ENCODE peak calls at places on chromosomes 7 and 10, in seven cellular contexts. One of them, this sample, is unnamed.

GRCh38 chr7:91142743-91143142 is 121.5 kb upstream of the FZD1 start:
- DNase-seq in cardiac muscle cell: no peak
- DNase-seq in lower leg skin: no peak
- DNase-seq in Calu3: no peak
- DNase-seq in osteocyte: no peak
- DNase-seq in astrocyte: no peak
- DNase-seq in transverse colon: no peak
- DNase-seq in this sample: no peak

GRCh38 chr10:27822286-27822685 is 76.7 kb upstream of the MKX start:
- DNase-seq in lower leg skin: no peak
- DNase-seq in cardiac muscle cell: no peak
- DNase-seq in Calu3: no peak
- DNase-seq in astrocyte: peak
- DNase-seq in transverse colon: no peak
- DNase-seq in osteocyte: no peak
- DNase-seq in this sample: no peak

GRCh38 chr7:100891555-100891954 is 2.0 kb upstream of the UFSP1 start:
- DNase-seq in Calu3: no peak
- DNase-seq in osteocyte: no peak
- DNase-seq in astrocyte: peak
- DNase-seq in lower leg skin: no peak
- DNase-seq in transverse colon: no peak
- DNase-seq in cardiac muscle cell: no peak
- DNase-seq in this sample: no peak

GRCh38 chr10:27153855-27154198 is 357 bp downstream of the YME1L1 start:
- DNase-seq in osteocyte: no peak
- DNase-seq in transverse colon: no peak
- DNase-seq in astrocyte: peak
- DNase-seq in Calu3: no peak
- DNase-seq in cardiac muscle cell: peak
- DNase-seq in lower leg skin: no peak
- DNase-seq in this sample: no peak

GRCh38 chr7:58087536-58088190 is 637.7 kb downstream of the ZNF716 start:
- DNase-seq in cardiac muscle cell: no peak
- DNase-seq in Calu3: no peak
- DNase-seq in transverse colon: no peak
- DNase-seq in osteocyte: no peak
- DNase-seq in lower leg skin: peak
- DNase-seq in astrocyte: no peak
- DNase-seq in this sample: no peak

GRCh38 chr7:44195901-44196300 is 4.9 kb upstream of the YKT6 start:
- DNase-seq in Calu3: no peak
- DNase-seq in cardiac muscle cell: no peak
- DNase-seq in transverse colon: no peak
- DNase-seq in osteocyte: no peak
- DNase-seq in astrocyte: no peak
- DNase-seq in lower leg skin: peak
- DNase-seq in this sample: no peak

GRCh38 chr10:51860257-51860656 is 160.9 kb upstream of the CSTF2T start:
- DNase-seq in cardiac muscle cell: no peak
- DNase-seq in transverse colon: no peak
- DNase-seq in astrocyte: peak
- DNase-seq in Calu3: no peak
- DNase-seq in lower leg skin: peak
- DNase-seq in osteocyte: no peak
- DNase-seq in this sample: no peak

GRCh38 chr10:31362023-31362641 is 43.1 kb downstream of the ZEB1 start:
- DNase-seq in lower leg skin: peak
- DNase-seq in transverse colon: no peak
- DNase-seq in cardiac muscle cell: no peak
- DNase-seq in astrocyte: no peak
- DNase-seq in Calu3: no peak
- DNase-seq in osteocyte: no peak
- DNase-seq in this sample: no peak

GRCh38 chr7:134784251-134785049 is 5.0 kb downstream of the CALD1 start:
- DNase-seq in lower leg skin: no peak
- DNase-seq in astrocyte: peak
- DNase-seq in osteocyte: no peak
- DNase-seq in Calu3: no peak
- DNase-seq in transverse colon: no peak
- DNase-seq in cardiac muscle cell: no peak
- DNase-seq in this sample: no peak

GRCh38 chr7:40698921-40699260 is 564.1 kb downstream of the SUGCT start:
- DNase-seq in Calu3: no peak
- DNase-seq in lower leg skin: no peak
- DNase-seq in transverse colon: no peak
- DNase-seq in cardiac muscle cell: no peak
- DNase-seq in osteocyte: no peak
- DNase-seq in astrocyte: no peak
- DNase-seq in this sample: no peak

GRCh38 chr7:40697653-40698052 is 562.8 kb downstream of the SUGCT start:
- DNase-seq in cardiac muscle cell: no peak
- DNase-seq in osteocyte: no peak
- DNase-seq in Calu3: no peak
- DNase-seq in lower leg skin: no peak
- DNase-seq in transverse colon: no peak
- DNase-seq in astrocyte: no peak
- DNase-seq in this sample: no peak

GRCh38 chr7:40701836-40702551 is 567.2 kb downstream of the SUGCT start:
- DNase-seq in osteocyte: no peak
- DNase-seq in transverse colon: no peak
- DNase-seq in Calu3: no peak
- DNase-seq in astrocyte: no peak
- DNase-seq in cardiac muscle cell: no peak
- DNase-seq in lower leg skin: no peak
- DNase-seq in this sample: no peak

GRCh38 chr7:40698214-40698920 is 563.6 kb downstream of the SUGCT start:
- DNase-seq in lower leg skin: no peak
- DNase-seq in transverse colon: no peak
- DNase-seq in Calu3: no peak
- DNase-seq in osteocyte: no peak
- DNase-seq in cardiac muscle cell: no peak
- DNase-seq in astrocyte: peak
- DNase-seq in this sample: no peak

GRCh38 chr7:40700653-40701475 is 566.1 kb downstream of the SUGCT start:
- DNase-seq in cardiac muscle cell: peak
- DNase-seq in astrocyte: peak
- DNase-seq in transverse colon: no peak
- DNase-seq in Calu3: no peak
- DNase-seq in lower leg skin: no peak
- DNase-seq in osteocyte: no peak
- DNase-seq in this sample: no peak
- TF ChIP-seq CTCF in cardiac muscle cell: no peak
- TF ChIP-seq CTCF in astrocyte: peak
- TF ChIP-seq CTCF in transverse colon: no peak
- TF ChIP-seq CTCF in Calu3: no peak
- TF ChIP-seq CTCF in lower leg skin: no peak
- TF ChIP-seq CTCF in osteocyte: no peak
- TF ChIP-seq CTCF in this sample: no peak

DNA sequence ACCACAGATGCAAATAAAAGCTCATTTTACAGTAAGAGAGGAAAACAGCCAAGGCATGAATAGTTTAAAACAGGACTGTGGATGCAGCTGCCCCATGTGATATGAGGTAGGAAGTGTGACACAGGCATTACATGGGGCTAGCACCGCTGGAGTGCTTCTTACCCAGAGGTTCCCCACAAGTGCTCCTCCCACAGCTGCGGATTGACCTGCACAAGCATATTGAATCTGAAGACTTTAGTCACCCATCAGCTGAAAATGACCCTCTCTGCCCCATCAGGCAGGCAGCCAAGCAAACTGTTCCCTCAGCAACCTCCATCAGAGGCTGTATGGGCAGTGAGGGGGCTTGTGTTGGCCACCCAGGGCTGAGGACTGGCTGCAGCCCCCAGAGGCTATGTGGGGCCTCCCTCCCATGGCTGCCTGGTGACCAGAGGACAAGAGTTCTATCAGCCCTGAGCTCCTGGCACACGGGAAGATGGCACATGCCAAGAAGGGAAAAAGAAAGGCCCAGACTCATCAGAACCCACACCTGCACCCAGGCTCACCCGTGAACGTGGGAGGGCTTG is 98.7 kb downstream of the TCERG1L start:
- DNase-seq in transverse colon: no peak
- DNase-seq in lower leg skin: peak
- DNase-seq in cardiac muscle cell: no peak
- DNase-seq in osteocyte: peak
- DNase-seq in astrocyte: no peak
- DNase-seq in Calu3: no peak
- DNase-seq in this sample: no peak
- TF ChIP-seq CTCF in transverse colon: no peak
- TF ChIP-seq CTCF in lower leg skin: no peak
- TF ChIP-seq CTCF in cardiac muscle cell: no peak
- TF ChIP-seq CTCF in osteocyte: no peak
- TF ChIP-seq CTCF in astrocyte: no peak
- TF ChIP-seq CTCF in Calu3: no peak
- TF ChIP-seq CTCF in this sample: no peak

GRCh38 chr10:69634759-69635425 is 4.8 kb downstream of the FAM241B start:
- DNase-seq in astrocyte: no peak
- DNase-seq in transverse colon: no peak
- DNase-seq in Calu3: no peak
- DNase-seq in lower leg skin: peak
- DNase-seq in osteocyte: peak
- DNase-seq in cardiac muscle cell: no peak
- DNase-seq in this sample: no peak

GRCh38 chr10:69635428-69636272 is 5.6 kb downstream of the FAM241B start:
- DNase-seq in lower leg skin: peak
- DNase-seq in osteocyte: no peak
- DNase-seq in transverse colon: no peak
- DNase-seq in Calu3: no peak
- DNase-seq in cardiac muscle cell: no peak
- DNase-seq in astrocyte: no peak
- DNase-seq in this sample: no peak

GRCh38 chr10:69636273-69636575 is 6.2 kb downstream of the FAM241B start:
- DNase-seq in osteocyte: no peak
- DNase-seq in transverse colon: no peak
- DNase-seq in cardiac muscle cell: no peak
- DNase-seq in lower leg skin: no peak
- DNase-seq in Calu3: no peak
- DNase-seq in astrocyte: no peak
- DNase-seq in this sample: no peak

GRCh38 chr10:69638642-69639041 is 8.6 kb downstream of the FAM241B start:
- DNase-seq in Calu3: no peak
- DNase-seq in transverse colon: no peak
- DNase-seq in cardiac muscle cell: no peak
- DNase-seq in lower leg skin: peak
- DNase-seq in astrocyte: no peak
- DNase-seq in osteocyte: no peak
- DNase-seq in this sample: no peak

DNA sequence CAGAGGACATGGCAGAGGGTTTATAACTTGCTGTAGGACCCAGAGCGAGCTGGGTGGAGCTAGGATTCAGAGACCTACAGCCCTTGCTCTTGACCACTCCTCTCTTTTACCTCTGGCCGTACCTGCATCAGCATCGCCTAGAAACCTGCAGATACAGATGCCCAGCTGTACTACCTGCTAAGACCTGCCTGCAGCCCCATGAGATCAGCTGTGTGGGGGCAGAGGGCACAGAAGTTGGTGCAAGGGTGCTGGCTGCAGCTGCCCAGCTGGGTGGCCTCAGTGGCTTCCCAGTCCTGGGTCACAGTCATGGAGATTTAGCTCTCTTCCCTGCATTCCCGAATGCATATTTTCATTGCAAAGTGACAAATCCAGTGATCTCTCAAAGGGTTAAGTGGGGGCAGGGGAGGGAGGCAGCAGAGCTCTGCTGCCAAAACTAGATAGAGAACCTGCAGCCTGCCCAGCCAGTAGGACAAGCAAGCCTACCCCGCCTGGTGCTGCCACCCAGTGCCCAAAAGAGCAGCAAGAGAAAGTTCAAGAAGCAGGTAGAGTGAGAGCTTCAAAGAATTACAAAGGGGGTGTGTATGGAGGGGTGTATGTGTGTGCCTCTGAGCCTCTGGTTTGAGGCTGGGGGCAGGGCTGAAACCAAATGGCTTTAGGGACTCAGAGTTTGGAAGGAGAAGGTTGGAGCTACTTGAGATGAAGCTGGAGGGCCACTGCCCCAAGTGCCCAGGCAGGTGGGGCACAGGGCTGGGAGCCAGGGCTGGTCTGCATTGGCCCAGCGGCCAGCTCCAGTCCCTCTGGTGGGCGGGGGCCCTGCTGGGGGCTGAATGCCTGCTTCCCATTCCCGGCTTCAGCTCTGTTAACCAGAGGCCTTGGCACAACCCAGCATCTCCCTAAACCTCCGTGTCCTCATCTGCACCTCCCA is 6.8 kb downstream of the FAM241B start:
- DNase-seq in cardiac muscle cell: no peak
- DNase-seq in Calu3: peak
- DNase-seq in astrocyte: no peak
- DNase-seq in lower leg skin: peak
- DNase-seq in osteocyte: no peak
- DNase-seq in transverse colon: peak
- DNase-seq in this sample: no peak
- TF ChIP-seq CTCF in cardiac muscle cell: peak
- TF ChIP-seq CTCF in Calu3: peak
- TF ChIP-seq CTCF in astrocyte: no peak
- TF ChIP-seq CTCF in lower leg skin: no peak
- TF ChIP-seq CTCF in osteocyte: peak
- TF ChIP-seq CTCF in transverse colon: no peak
- TF ChIP-seq CTCF in this sample: no peak

GRCh38 chr7:96228760-96229159 is 93.1 kb downstream of the SLC25A13 start:
- DNase-seq in transverse colon: no peak
- DNase-seq in lower leg skin: no peak
- DNase-seq in osteocyte: no peak
- DNase-seq in cardiac muscle cell: no peak
- DNase-seq in Calu3: no peak
- DNase-seq in astrocyte: no peak
- DNase-seq in this sample: no peak

GRCh38 chr7:96225251-96225650 is 96.6 kb downstream of the SLC25A13 start:
- DNase-seq in Calu3: no peak
- DNase-seq in cardiac muscle cell: no peak
- DNase-seq in transverse colon: no peak
- DNase-seq in osteocyte: no peak
- DNase-seq in astrocyte: no peak
- DNase-seq in lower leg skin: no peak
- DNase-seq in this sample: no peak

GRCh38 chr7:96221888-96222287 is 100.0 kb downstream of the SLC25A13 start:
- DNase-seq in astrocyte: no peak
- DNase-seq in transverse colon: no peak
- DNase-seq in Calu3: no peak
- DNase-seq in osteocyte: no peak
- DNase-seq in lower leg skin: no peak
- DNase-seq in cardiac muscle cell: no peak
- DNase-seq in this sample: no peak

GRCh38 chr7:96224073-96224472 is 97.8 kb downstream of the SLC25A13 start:
- DNase-seq in astrocyte: no peak
- DNase-seq in osteocyte: no peak
- DNase-seq in Calu3: no peak
- DNase-seq in lower leg skin: no peak
- DNase-seq in cardiac muscle cell: no peak
- DNase-seq in transverse colon: no peak
- DNase-seq in this sample: no peak

DNA sequence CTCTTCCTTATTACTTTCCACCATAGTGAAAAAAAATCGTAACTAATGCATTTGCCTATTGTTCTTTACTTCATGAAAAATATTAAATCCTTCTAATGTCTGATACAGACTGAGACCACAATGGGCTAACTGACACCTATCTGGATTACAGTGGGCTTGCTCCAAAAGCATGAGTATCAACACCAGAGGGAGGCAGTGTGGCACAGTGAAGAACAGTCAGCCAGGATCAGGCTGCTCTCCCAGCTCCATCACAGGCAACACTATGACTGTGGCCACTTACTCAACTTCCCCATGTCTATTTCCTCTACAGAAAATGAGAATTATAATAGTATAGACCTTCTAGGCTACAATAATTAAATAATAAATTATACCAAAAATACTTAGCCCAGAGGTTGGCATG is 97.2 kb downstream of the SLC25A13 start:
- DNase-seq in cardiac muscle cell: no peak
- DNase-seq in Calu3: no peak
- DNase-seq in osteocyte: no peak
- DNase-seq in lower leg skin: no peak
- DNase-seq in transverse colon: no peak
- DNase-seq in astrocyte: no peak
- DNase-seq in this sample: peak
- TF ChIP-seq CTCF in cardiac muscle cell: peak
- TF ChIP-seq CTCF in Calu3: no peak
- TF ChIP-seq CTCF in osteocyte: no peak
- TF ChIP-seq CTCF in lower leg skin: no peak
- TF ChIP-seq CTCF in transverse colon: no peak
- TF ChIP-seq CTCF in astrocyte: no peak
- TF ChIP-seq CTCF in this sample: no peak